ENCODE peak calls at places on chromosomes 16 and 17, in five cellular contexts. B is nephron progenitor cell, I is ACHN, L is NCI-H1694 treated with DMSO at 0.1 percent for 48 hours, Z is A549. X is an unnamed sample.

GRCh38 chr17:55664287-55664686 is 58.4 kb downstream of the TMEM100 start:
- DNase-seq in B (no peak), Z (no peak), I (no peak), L (no peak), X (peak; percentile 23)

GRCh38 chr17:80676096-80676466 is 131.4 kb downstream of the RPTOR start:
- DNase-seq in Z (no peak), B (no peak), I (no peak), L (no peak), X (no peak)

GRCh38 chr17:39757931-39758873 is 20.5 kb downstream of the GRB7 start:
- DNase-seq in L (no peak), I (no peak), Z (no peak), B (no peak), X (peak; percentile 25)

GRCh38 chr17:13544292-13544691 is 57.4 kb downstream of the HS3ST3A1 start:
- DNase-seq in Z (peak; percentile 20), L (no peak), B (no peak), I (peak; percentile 97), X (no peak)

GRCh38 chr16:3498988-3499387 is 1.8 kb upstream of the CLUAP1 start:
- DNase-seq in L (no peak), I (no peak), Z (no peak), B (no peak), X (no peak)

GRCh38 chr17:82926081-82926480 is 86.3 kb upstream of the ZNF750 start:
- DNase-seq in L (no peak), Z (no peak), I (no peak), B (no peak), X (no peak)

GRCh38 chr16:23670137-23670776 is 8.4 kb upstream of the PLK1 start:
- DNase-seq in I (peak; percentile 94), L (no peak), B (no peak), Z (no peak), X (no peak)

GRCh38 chr16:79272141-79272577 is 328.4 kb downstream of the MAF start:
- DNase-seq in Z (no peak), I (no peak), L (no peak), B (no peak), X (no peak)

GRCh38 chr16:57608462-57609113 is 19.8 kb upstream of the ADGRG1 start:
- DNase-seq in I (no peak), Z (no peak), B (no peak), L (no peak), X (no peak)

GRCh38 chr17:50686494-50687199 is 21.1 kb downstream of the ANKRD40 start:
- DNase-seq in B (no peak), Z (peak; percentile 94), L (no peak), I (peak; percentile 92), X (no peak)

GRCh38 chr17:32684087-32684828 is 192.7 kb downstream of the MYO1D start:
- DNase-seq in B (no peak), I (no peak), Z (no peak), L (no peak), X (no peak)

GRCh38 chr17:16197276-16197675 is 18.1 kb downstream of the NCOR1 start:
- DNase-seq in B (no peak), Z (no peak), I (no peak), L (no peak), X (no peak)

GRCh38 chr16:57732011-57732410 is 3.6 kb upstream of the KATNB1 start:
- DNase-seq in I (no peak), Z (no peak), B (no peak), L (no peak), X (no peak)

GRCh38 chr16:81571592-81572230 is 127.1 kb downstream of the CMIP start:
- DNase-seq in B (no peak), I (no peak), Z (no peak), L (no peak), X (no peak)

GRCh38 chr17:15444805-15445204 is 22.6 kb downstream of the CDRT4 start:
- DNase-seq in B (no peak), Z (no peak), L (no peak), I (no peak), X (no peak)

GRCh38 chr17:35160354-35161201 is 13.0 kb downstream of the UNC45B start:
- DNase-seq in Z (no peak), B (no peak), I (no peak), L (no peak), X (no peak)

GRCh38 chr17:59330314-59330942 is 1.0 kb upstream of the YPEL2 start:
- DNase-seq in L (no peak), I (peak; percentile 74), Z (peak; percentile 75), B (peak; percentile 32), X (peak; percentile 82)

GRCh38 chr17:30590086-30590485 is 112.9 kb downstream of the GOSR1 start:
- DNase-seq in B (no peak), I (no peak), L (no peak), Z (no peak), X (no peak)

GRCh38 chr17:21462259-21462658 is 86.1 kb downstream of the KCNJ12 start:
- DNase-seq in L (peak; percentile 18), Z (no peak), B (no peak), I (no peak), X (no peak)

GRCh38 chr17:36943250-36944220 is 5.2 kb upstream of the AATF start:
- DNase-seq in L (no peak), I (no peak), B (peak; percentile 42), Z (no peak), X (no peak)

GRCh38 chr16:63461248-63461841 is 1425.1 kb upstream of the CDH8 start:
- DNase-seq in I (peak; percentile 71), B (peak; percentile 42), L (peak; percentile 38), Z (peak; percentile 38), X (peak; percentile 61)

GRCh38 chr17:15240617-15241016 is 24.5 kb downstream of the PMP22 start:
- DNase-seq in L (no peak), I (no peak), Z (no peak), B (no peak), X (no peak)